ENCODE peak calls at places on chromosome 21, in nine cellular contexts. X is NCI-H345; K is NCI-H748 treated with DMSO at 0.1 percent for 48 hours; B is HFFc6; T is heart left ventricle; A is iPS-NIHi11; M is GM23338; H is activated naive CD4-positive, alpha-beta T cell; J is GM13977. P is an unnamed sample.
A peak's percentile ranks its signal among the peaks of the same experiment; 100 is the strongest.

GRCh38 chr21:18622383-18622782 is 218.8 kb upstream of the TMPRSS15 start:
- DNase-seq in A (no peak), B (no peak), M (no peak), J (no peak), K (no peak), T (no peak), H (no peak), X (no peak), P (peak; percentile 33)

GRCh38 chr21:45080639-45081414 is 6.4 kb downstream of the ADARB1 start:
- DNase-seq in M (no peak), H (no peak), B (peak; percentile 12), T (no peak), K (no peak), J (no peak), A (no peak), X (no peak), P (peak; percentile 69)

GRCh38 chr21:45260191-45260795 is 27.4 kb downstream of the POFUT2 start:
- DNase-seq in H (no peak), K (no peak), B (no peak), J (no peak), M (no peak), A (peak; percentile 1), T (no peak), X (no peak), P (no peak)

GRCh38 chr21:33654412-33654811 is 12.1 kb downstream of the ITSN1 start:
- DNase-seq in A (no peak), H (no peak), M (no peak), K (no peak), X (no peak), B (no peak), T (no peak), J (no peak), P (no peak)

GRCh38 chr21:35579520-35580293 is 480.6 kb downstream of the SETD4 start:
- DNase-seq in X (no peak), K (no peak), J (no peak), B (no peak), T (no peak), H (no peak), M (no peak), A (no peak), P (no peak)

GRCh38 chr21:43712268-43712942 is 6.5 kb upstream of the PDXK start:
- DNase-seq in X (peak; percentile 73), B (peak; percentile 80), M (no peak), K (peak; percentile 27), T (no peak), H (no peak), J (no peak), A (no peak), P (peak; percentile 67)

GRCh38 chr21:44088401-44088780 is 18.8 kb upstream of the PWP2 start:
- DNase-seq in B (no peak), X (no peak), K (no peak), A (no peak), M (no peak), J (no peak), H (no peak), T (no peak), P (no peak)

GRCh38 chr21:36156815-36157670 is at the start of gene DOP1B:
- DNase-seq in M (peak; percentile 67), B (no peak), T (peak; percentile 64), A (peak; percentile 64), K (no peak), J (peak; percentile 54), X (peak; percentile 70), H (no peak), P (no peak)

GRCh38 chr21:42835611-42836401 is 43.5 kb downstream of the WDR4 start:
- DNase-seq in X (no peak), A (no peak), H (no peak), J (no peak), M (no peak), B (no peak), T (no peak), K (no peak), P (no peak)

GRCh38 chr21:29271927-29272333 is 26.8 kb upstream of the BACH1 start:
- DNase-seq in B (no peak), K (no peak), X (no peak), M (no peak), T (no peak), A (no peak), H (no peak), J (no peak), P (no peak)

GRCh38 chr21:27450216-27450615 is 483.3 kb upstream of the ADAMTS5 start:
- DNase-seq in B (no peak), H (no peak), M (no peak), X (no peak), K (no peak), J (no peak), A (no peak), T (no peak), P (no peak)

GRCh38 chr21:38743772-38744529 is 61.8 kb upstream of the ETS2 start:
- DNase-seq in X (no peak), T (no peak), A (no peak), M (no peak), K (peak; percentile 34), J (no peak), B (no peak), H (no peak), P (no peak)

GRCh38 chr21:45114072-45114471 is 39.7 kb downstream of the ADARB1 start:
- DNase-seq in B (no peak), X (no peak), A (no peak), K (no peak), J (no peak), M (no peak), T (no peak), H (no peak), P (no peak)

GRCh38 chr21:46434322-46434958 is 24.3 kb upstream of the DIP2A start:
- DNase-seq in K (no peak), A (no peak), H (no peak), X (no peak), B (no peak), M (no peak), T (no peak), J (no peak), P (no peak)

GRCh38 chr21:45499201-45499750 is 43.0 kb downstream of the SLC19A1 start:
- DNase-seq in B (no peak), X (no peak), K (no peak), M (no peak), J (no peak), H (no peak), T (peak; percentile 25), A (no peak), P (no peak)

GRCh38 chr21:27251752-27252151 is 284.9 kb upstream of the ADAMTS5 start:
- DNase-seq in X (no peak), J (no peak), M (no peak), A (no peak), H (no peak), T (no peak), K (no peak), B (no peak), P (no peak)

GRCh38 chr21:42679319-42679981 is 26.0 kb downstream of the PDE9A start:
- DNase-seq in K (no peak), M (peak; percentile 57), A (no peak), J (no peak), X (no peak), T (no peak), H (no peak), B (no peak), P (no peak)

GRCh38 chr21:24045775-24046215 is 1561.5 kb downstream of the MRPL39 start:
- DNase-seq in K (no peak), A (peak; percentile 3), J (no peak), B (peak; percentile 0), X (no peak), T (peak; percentile 69), H (no peak), M (peak; percentile 13), P (peak; percentile 93)

GRCh38 chr21:21963911-21964310 is 965.7 kb downstream of the NCAM2 start:
- DNase-seq in J (no peak), H (no peak), B (no peak), M (no peak), A (no peak), T (no peak), X (no peak), K (no peak), P (no peak)

GRCh38 chr21:33406493-33406892 is 3.3 kb downstream of the IFNGR2 start:
- DNase-seq in H (no peak), A (no peak), M (no peak), J (no peak), B (no peak), K (no peak), X (no peak), T (no peak), P (no peak)

GRCh38 chr21:42194863-42195262 is 24.1 kb upstream of the ABCG1 start:
- DNase-seq in B (no peak), H (no peak), K (no peak), J (no peak), T (no peak), X (no peak), M (no peak), A (no peak), P (no peak)

GRCh38 chr21:45146801-45147200 is 72.4 kb downstream of the ADARB1 start:
- DNase-seq in X (no peak), H (no peak), M (no peak), B (no peak), J (no peak), T (no peak), K (no peak), A (no peak), P (no peak)